ENCODE peak calls at places on chromosomes 11 and 22, in four cellular contexts. H, W, X and G are unnamed samples.

GRCh38 chr11:129743029-129743846 is 72.4 kb upstream of the TMEM45B start:
- DNase-seq in H (no peak), W (no peak), X (no peak), G (no peak)

GRCh38 chr11:114061053-114062049 is 1.8 kb downstream of the ZBTB16 start:
- DNase-seq in H (no peak), W (no peak), X (no peak), G (no peak)

GRCh38 chr11:61362542-61362875 is 335 bp downstream of the TMEM138 start:
- DNase-seq in H (peak; percentile 26), W (no peak), X (peak; percentile 46), G (peak; percentile 23)

GRCh38 chr22:38413085-38414008 is 41.7 kb downstream of the KCNJ4 start:
- DNase-seq in H (no peak), W (no peak), X (peak; percentile 58), G (no peak)

GRCh38 chr11:28466506-28466905 is 358.3 kb downstream of the METTL15 start:
- DNase-seq in H (no peak), W (no peak), X (no peak), G (no peak)

GRCh38 chr11:68990995-68991780 is 10.4 kb upstream of the MRGPRD start:
- DNase-seq in H (no peak), W (no peak), X (no peak), G (no peak)

GRCh38 chr11:95922099-95922498 is 1.8 kb downstream of the MTMR2 start:
- DNase-seq in H (no peak), W (no peak), X (no peak), G (no peak)

GRCh38 chr11:105856954-105857353 is 165.1 kb downstream of the MSANTD4 start:
- DNase-seq in H (no peak), W (no peak), X (no peak), G (no peak)

GRCh38 chr22:26748845-26749244 is 91.5 kb downstream of the MIAT start:
- DNase-seq in H (no peak), W (no peak), X (no peak), G (no peak)

GRCh38 chr11:113796663-113797259 is 17.2 kb downstream of the CLDN25 start:
- DNase-seq in H (peak; percentile 28), W (no peak), X (peak; percentile 11), G (peak; percentile 28)